ENCODE peak calls at places on chromosome 3, in nine cellular contexts. One of them, this sample, is unnamed. For H3K27me3, the result is how much of the 10 kb centered on the place peaks cover.

GRCh38 chr3:72763751-72764440 is 84.3 kb downstream of the SHQ1 start:
- DNase-seq in mammary epithelial cell: no peak
- DNase-seq in dorsolateral prefrontal cortex: no peak
- DNase-seq in fibroblast of lung: peak
- DNase-seq in heart left ventricle: no peak
- DNase-seq in thoracic aorta: no peak
- DNase-seq in CD8-positive, alpha-beta T cell: no peak
- DNase-seq in adrenal gland: no peak
- DNase-seq in HL-60: no peak
- DNase-seq in this sample: no peak

GRCh38 chr3:144039661-144040060 is 68.0 kb downstream of the DIPK2A start:
- DNase-seq in mammary epithelial cell: peak
- DNase-seq in fibroblast of lung: peak
- DNase-seq in adrenal gland: no peak
- DNase-seq in thoracic aorta: no peak
- DNase-seq in heart left ventricle: no peak
- DNase-seq in dorsolateral prefrontal cortex: no peak
- DNase-seq in CD8-positive, alpha-beta T cell: no peak
- DNase-seq in HL-60: no peak
- DNase-seq in this sample: peak

GRCh38 chr3:104596551-104596950 is 770.2 kb upstream of the ALCAM start:
- DNase-seq in mammary epithelial cell: peak
- DNase-seq in fibroblast of lung: peak
- DNase-seq in HL-60: peak
- DNase-seq in adrenal gland: peak
- DNase-seq in heart left ventricle: no peak
- DNase-seq in thoracic aorta: no peak
- DNase-seq in dorsolateral prefrontal cortex: no peak
- DNase-seq in CD8-positive, alpha-beta T cell: no peak
- DNase-seq in this sample: no peak

GRCh38 chr3:6125520-6125919 is 735.4 kb upstream of the GRM7 start:
- DNase-seq in mammary epithelial cell: no peak
- DNase-seq in thoracic aorta: no peak
- DNase-seq in dorsolateral prefrontal cortex: no peak
- DNase-seq in heart left ventricle: no peak
- DNase-seq in HL-60: no peak
- DNase-seq in fibroblast of lung: no peak
- DNase-seq in adrenal gland: no peak
- DNase-seq in CD8-positive, alpha-beta T cell: no peak
- DNase-seq in this sample: no peak

GRCh38 chr3:101780661-101781060 is 1.6 kb downstream of the NXPE3 start:
- DNase-seq in heart left ventricle: peak
- DNase-seq in HL-60: no peak
- DNase-seq in fibroblast of lung: peak
- DNase-seq in thoracic aorta: no peak
- DNase-seq in dorsolateral prefrontal cortex: no peak
- DNase-seq in adrenal gland: peak
- DNase-seq in mammary epithelial cell: peak
- DNase-seq in CD8-positive, alpha-beta T cell: no peak
- DNase-seq in this sample: peak

GRCh38 chr3:38574411-38575278 is 74.8 kb downstream of the SCN5A start:
- DNase-seq in heart left ventricle: no peak
- DNase-seq in adrenal gland: no peak
- DNase-seq in mammary epithelial cell: no peak
- DNase-seq in CD8-positive, alpha-beta T cell: no peak
- DNase-seq in fibroblast of lung: no peak
- DNase-seq in dorsolateral prefrontal cortex: no peak
- DNase-seq in thoracic aorta: no peak
- DNase-seq in HL-60: no peak
- DNase-seq in this sample: no peak

GRCh38 chr3:160226740-160227048 is 1.5 kb downstream of the C3orf80 start:
- DNase-seq in thoracic aorta: no peak
- DNase-seq in fibroblast of lung: no peak
- DNase-seq in adrenal gland: no peak
- DNase-seq in mammary epithelial cell: no peak
- DNase-seq in CD8-positive, alpha-beta T cell: no peak
- DNase-seq in HL-60: no peak
- DNase-seq in dorsolateral prefrontal cortex: no peak
- DNase-seq in heart left ventricle: no peak
- DNase-seq in this sample: no peak

GRCh38 chr3:16085884-16086608 is 88.4 kb upstream of the GALNT15 start:
- DNase-seq in adrenal gland: peak
- DNase-seq in dorsolateral prefrontal cortex: peak
- DNase-seq in heart left ventricle: peak
- DNase-seq in HL-60: no peak
- DNase-seq in mammary epithelial cell: no peak
- DNase-seq in CD8-positive, alpha-beta T cell: no peak
- DNase-seq in thoracic aorta: no peak
- DNase-seq in fibroblast of lung: peak
- DNase-seq in this sample: no peak

GRCh38 chr3:193744822-193745684 is 152.0 kb downstream of the OPA1 start:
- DNase-seq in thoracic aorta: no peak
- DNase-seq in dorsolateral prefrontal cortex: no peak
- DNase-seq in fibroblast of lung: peak
- DNase-seq in mammary epithelial cell: no peak
- DNase-seq in adrenal gland: peak
- DNase-seq in CD8-positive, alpha-beta T cell: no peak
- DNase-seq in HL-60: no peak
- DNase-seq in heart left ventricle: no peak
- DNase-seq in this sample: no peak

GRCh38 chr3:18199757-18200156 is 225.4 kb downstream of the SATB1 start:
- DNase-seq in adrenal gland: no peak
- DNase-seq in thoracic aorta: no peak
- DNase-seq in fibroblast of lung: no peak
- DNase-seq in mammary epithelial cell: no peak
- DNase-seq in dorsolateral prefrontal cortex: no peak
- DNase-seq in CD8-positive, alpha-beta T cell: no peak
- DNase-seq in heart left ventricle: no peak
- DNase-seq in HL-60: no peak
- DNase-seq in this sample: no peak

DNA sequence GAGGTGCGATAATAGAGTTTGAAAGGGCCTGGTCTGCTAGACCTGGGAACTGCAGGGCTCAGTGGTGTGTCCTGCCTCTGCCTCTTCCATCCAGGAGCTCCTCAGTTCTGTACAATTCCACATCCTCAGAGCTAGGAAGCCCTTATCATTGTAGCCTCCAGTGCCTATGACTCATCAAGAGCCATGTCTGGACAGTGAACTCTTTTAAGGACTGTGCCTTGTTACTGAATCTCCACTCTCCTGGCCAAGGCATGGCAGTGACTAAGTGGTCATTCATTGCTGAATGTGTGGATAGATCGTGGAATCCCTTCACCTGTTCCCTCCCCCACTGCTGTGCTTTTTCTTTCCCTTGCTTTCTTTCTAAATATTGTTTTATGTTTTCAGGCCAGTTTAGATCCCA is 2.9 kb downstream of the TIMP4 start:
- DNase-seq in fibroblast of lung: peak
- DNase-seq in dorsolateral prefrontal cortex: no peak
- DNase-seq in HL-60: no peak
- DNase-seq in mammary epithelial cell: peak
- DNase-seq in CD8-positive, alpha-beta T cell: no peak
- DNase-seq in adrenal gland: peak
- DNase-seq in thoracic aorta: no peak
- DNase-seq in heart left ventricle: peak
- DNase-seq in this sample: peak
- H3K27me3 ChIP-seq in fibroblast of lung: under half
- H3K27me3 ChIP-seq in dorsolateral prefrontal cortex: under half
- H3K27me3 ChIP-seq in HL-60: under half
- H3K27me3 ChIP-seq in mammary epithelial cell: under half
- H3K27me3 ChIP-seq in CD8-positive, alpha-beta T cell: under half
- H3K27me3 ChIP-seq in adrenal gland: under half
- H3K27me3 ChIP-seq in thoracic aorta: under half
- H3K27me3 ChIP-seq in heart left ventricle: under half
- H3K27me3 ChIP-seq in this sample: under half

GRCh38 chr3:137763594-137763938 is 549 bp upstream of the SOX14 start:
- DNase-seq in mammary epithelial cell: no peak
- DNase-seq in thoracic aorta: no peak
- DNase-seq in HL-60: no peak
- DNase-seq in CD8-positive, alpha-beta T cell: no peak
- DNase-seq in dorsolateral prefrontal cortex: no peak
- DNase-seq in adrenal gland: no peak
- DNase-seq in heart left ventricle: no peak
- DNase-seq in fibroblast of lung: no peak
- DNase-seq in this sample: no peak

GRCh38 chr3:137762674-137763593 is 1.2 kb upstream of the SOX14 start:
- DNase-seq in CD8-positive, alpha-beta T cell: no peak
- DNase-seq in HL-60: no peak
- DNase-seq in fibroblast of lung: no peak
- DNase-seq in adrenal gland: no peak
- DNase-seq in dorsolateral prefrontal cortex: no peak
- DNase-seq in mammary epithelial cell: no peak
- DNase-seq in thoracic aorta: no peak
- DNase-seq in heart left ventricle: no peak
- DNase-seq in this sample: no peak

GRCh38 chr3:137764563-137765309 is 621 bp downstream of the SOX14 start:
- DNase-seq in CD8-positive, alpha-beta T cell: no peak
- DNase-seq in thoracic aorta: no peak
- DNase-seq in HL-60: no peak
- DNase-seq in adrenal gland: no peak
- DNase-seq in heart left ventricle: no peak
- DNase-seq in fibroblast of lung: no peak
- DNase-seq in dorsolateral prefrontal cortex: no peak
- DNase-seq in mammary epithelial cell: no peak
- DNase-seq in this sample: no peak

GRCh38 chr3:137765310-137766033 is 1.4 kb downstream of the SOX14 start:
- DNase-seq in thoracic aorta: no peak
- DNase-seq in adrenal gland: no peak
- DNase-seq in CD8-positive, alpha-beta T cell: no peak
- DNase-seq in fibroblast of lung: no peak
- DNase-seq in mammary epithelial cell: no peak
- DNase-seq in dorsolateral prefrontal cortex: no peak
- DNase-seq in HL-60: no peak
- DNase-seq in heart left ventricle: no peak
- DNase-seq in this sample: no peak

DNA sequence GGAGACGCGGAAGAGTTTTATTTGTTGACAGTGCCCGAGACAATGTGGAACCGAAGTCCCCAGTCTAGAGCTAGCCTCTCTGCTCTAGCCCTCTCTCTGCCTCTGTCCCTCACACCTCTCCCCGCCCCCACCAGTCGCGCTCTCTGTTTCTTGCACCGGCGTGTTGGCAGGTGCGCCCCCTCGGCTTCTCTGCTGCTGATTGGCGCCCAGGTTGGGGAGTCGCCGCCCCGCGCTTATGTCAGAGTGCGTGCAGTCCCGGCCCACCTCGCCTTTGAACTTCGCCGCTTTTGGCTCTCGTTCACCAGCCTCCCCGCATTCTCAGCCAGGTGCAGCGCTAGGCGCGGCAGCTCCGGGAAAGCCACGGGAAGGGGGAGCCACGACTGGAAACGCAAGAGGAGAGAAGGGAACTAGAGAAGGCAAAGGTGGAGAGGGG is at the start of gene SOX14:
- DNase-seq in adrenal gland: no peak
- DNase-seq in heart left ventricle: no peak
- DNase-seq in HL-60: no peak
- DNase-seq in fibroblast of lung: no peak
- DNase-seq in mammary epithelial cell: no peak
- DNase-seq in CD8-positive, alpha-beta T cell: no peak
- DNase-seq in thoracic aorta: no peak
- DNase-seq in dorsolateral prefrontal cortex: no peak
- DNase-seq in this sample: no peak
- H3K27me3 ChIP-seq in adrenal gland: half or more
- H3K27me3 ChIP-seq in heart left ventricle: half or more
- H3K27me3 ChIP-seq in HL-60: half or more
- H3K27me3 ChIP-seq in fibroblast of lung: half or more
- H3K27me3 ChIP-seq in mammary epithelial cell: half or more
- H3K27me3 ChIP-seq in CD8-positive, alpha-beta T cell: under half
- H3K27me3 ChIP-seq in thoracic aorta: under half
- H3K27me3 ChIP-seq in dorsolateral prefrontal cortex: half or more
- H3K27me3 ChIP-seq in this sample: half or more

GRCh38 chr3:196965804-196966173 is 2.8 kb downstream of the PIGZ start:
- DNase-seq in fibroblast of lung: no peak
- DNase-seq in dorsolateral prefrontal cortex: no peak
- DNase-seq in CD8-positive, alpha-beta T cell: no peak
- DNase-seq in adrenal gland: no peak
- DNase-seq in heart left ventricle: no peak
- DNase-seq in mammary epithelial cell: no peak
- DNase-seq in thoracic aorta: no peak
- DNase-seq in HL-60: no peak
- DNase-seq in this sample: no peak
- H3K27me3 ChIP-seq in fibroblast of lung: under half
- H3K27me3 ChIP-seq in dorsolateral prefrontal cortex: under half
- H3K27me3 ChIP-seq in CD8-positive, alpha-beta T cell: under half
- H3K27me3 ChIP-seq in adrenal gland: under half
- H3K27me3 ChIP-seq in heart left ventricle: under half
- H3K27me3 ChIP-seq in mammary epithelial cell: under half
- H3K27me3 ChIP-seq in thoracic aorta: under half
- H3K27me3 ChIP-seq in HL-60: under half
- H3K27me3 ChIP-seq in this sample: under half

DNA sequence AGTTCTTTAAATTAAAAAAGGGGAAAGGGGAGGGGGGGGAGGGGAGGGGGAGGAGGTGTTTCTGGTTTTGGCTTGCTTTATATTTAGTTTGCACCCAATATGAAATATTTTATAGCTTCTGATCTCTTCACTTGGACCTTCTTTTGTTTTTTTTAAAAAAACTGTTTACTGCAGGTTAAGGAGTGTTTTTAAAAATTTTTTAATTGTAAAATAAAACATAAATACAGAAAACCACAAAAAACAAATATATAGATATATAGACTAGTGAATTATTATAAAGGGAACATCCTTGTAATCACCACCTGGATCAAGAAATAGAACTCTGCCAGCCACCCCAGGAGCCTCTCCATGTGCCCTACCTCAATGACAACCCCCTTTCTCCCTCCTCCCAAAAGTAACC is 861 bp upstream of the MYLK start:
- DNase-seq in fibroblast of lung: no peak
- DNase-seq in HL-60: no peak
- DNase-seq in heart left ventricle: no peak
- DNase-seq in thoracic aorta: no peak
- DNase-seq in adrenal gland: no peak
- DNase-seq in CD8-positive, alpha-beta T cell: no peak
- DNase-seq in dorsolateral prefrontal cortex: no peak
- DNase-seq in mammary epithelial cell: no peak
- DNase-seq in this sample: no peak
- H3K27me3 ChIP-seq in fibroblast of lung: under half
- H3K27me3 ChIP-seq in HL-60: under half
- H3K27me3 ChIP-seq in heart left ventricle: under half
- H3K27me3 ChIP-seq in thoracic aorta: under half
- H3K27me3 ChIP-seq in adrenal gland: under half
- H3K27me3 ChIP-seq in CD8-positive, alpha-beta T cell: under half
- H3K27me3 ChIP-seq in dorsolateral prefrontal cortex: under half
- H3K27me3 ChIP-seq in mammary epithelial cell: under half
- H3K27me3 ChIP-seq in this sample: under half

This sample was measured in foreskin keratinocyte.